ENCODE peak calls at places on chromosomes 11 and 22, in ten cellular contexts. One of them, this sample, is unnamed.

GRCh38 chr11:9717719-9718118 is 53.8 kb downstream of the SWAP70 start:
- DNase-seq in cardiac muscle cell: no peak
- DNase-seq in PC-3: peak
- DNase-seq in SJSA1: no peak
- DNase-seq in left ventricle myocardium inferior: no peak
- DNase-seq in body of pancreas: no peak
- DNase-seq in adrenal gland: peak
- DNase-seq in K562: no peak
- DNase-seq in lower lobe of right lung: no peak
- DNase-seq in lung: no peak
- DNase-seq in this sample: no peak

GRCh38 chr22:41576877-41577276 is 12.8 kb downstream of the PMM1 start:
- DNase-seq in cardiac muscle cell: peak
- DNase-seq in PC-3: peak
- DNase-seq in SJSA1: peak
- DNase-seq in left ventricle myocardium inferior: peak
- DNase-seq in body of pancreas: peak
- DNase-seq in adrenal gland: peak
- DNase-seq in K562: peak
- DNase-seq in lower lobe of right lung: no peak
- DNase-seq in lung: no peak
- DNase-seq in this sample: peak

GRCh38 chr11:118789501-118790356 is 1.2 kb downstream of the DDX6 start:
- DNase-seq in cardiac muscle cell: peak
- DNase-seq in PC-3: peak
- DNase-seq in SJSA1: peak
- DNase-seq in left ventricle myocardium inferior: no peak
- DNase-seq in body of pancreas: no peak
- DNase-seq in adrenal gland: no peak
- DNase-seq in K562: peak
- DNase-seq in lower lobe of right lung: no peak
- DNase-seq in lung: no peak
- DNase-seq in this sample: peak

GRCh38 chr11:63747006-63747405 is 21.6 kb downstream of the ZFTA start:
- DNase-seq in cardiac muscle cell: no peak
- DNase-seq in PC-3: no peak
- DNase-seq in SJSA1: no peak
- DNase-seq in left ventricle myocardium inferior: no peak
- DNase-seq in body of pancreas: no peak
- DNase-seq in adrenal gland: no peak
- DNase-seq in K562: peak
- DNase-seq in lower lobe of right lung: no peak
- DNase-seq in lung: no peak
- DNase-seq in this sample: no peak

GRCh38 chr11:96961931-96962330 is 572.1 kb downstream of the JRKL start:
- DNase-seq in cardiac muscle cell: no peak
- DNase-seq in PC-3: no peak
- DNase-seq in SJSA1: no peak
- DNase-seq in left ventricle myocardium inferior: no peak
- DNase-seq in body of pancreas: no peak
- DNase-seq in adrenal gland: no peak
- DNase-seq in K562: no peak
- DNase-seq in lower lobe of right lung: no peak
- DNase-seq in lung: no peak
- DNase-seq in this sample: no peak

GRCh38 chr11:93073026-93073425 is 103.6 kb downstream of the MTNR1B start:
- DNase-seq in cardiac muscle cell: no peak
- DNase-seq in PC-3: peak
- DNase-seq in SJSA1: no peak
- DNase-seq in left ventricle myocardium inferior: no peak
- DNase-seq in body of pancreas: no peak
- DNase-seq in adrenal gland: no peak
- DNase-seq in K562: no peak
- DNase-seq in lower lobe of right lung: no peak
- DNase-seq in lung: no peak
- DNase-seq in this sample: no peak

GRCh38 chr22:19742160-19743066 is 18.2 kb upstream of the TBX1 start:
- DNase-seq in cardiac muscle cell: no peak
- DNase-seq in PC-3: no peak
- DNase-seq in SJSA1: no peak
- DNase-seq in left ventricle myocardium inferior: no peak
- DNase-seq in body of pancreas: no peak
- DNase-seq in adrenal gland: no peak
- DNase-seq in K562: no peak
- DNase-seq in lower lobe of right lung: no peak
- DNase-seq in lung: no peak
- DNase-seq in this sample: no peak

GRCh38 chr11:132402056-132402684 is 1031.8 kb downstream of the NTM start:
- DNase-seq in cardiac muscle cell: peak
- DNase-seq in PC-3: peak
- DNase-seq in SJSA1: no peak
- DNase-seq in left ventricle myocardium inferior: peak
- DNase-seq in body of pancreas: peak
- DNase-seq in adrenal gland: peak
- DNase-seq in K562: peak
- DNase-seq in lower lobe of right lung: no peak
- DNase-seq in lung: no peak
- DNase-seq in this sample: peak

GRCh38 chr11:29135504-29135903 is 881.3 kb downstream of the KCNA4 start:
- DNase-seq in cardiac muscle cell: no peak
- DNase-seq in PC-3: no peak
- DNase-seq in SJSA1: no peak
- DNase-seq in left ventricle myocardium inferior: no peak
- DNase-seq in body of pancreas: no peak
- DNase-seq in adrenal gland: no peak
- DNase-seq in K562: no peak
- DNase-seq in lower lobe of right lung: no peak
- DNase-seq in lung: no peak
- DNase-seq in this sample: no peak

GRCh38 chr11:876550-876949 is 33.9 kb downstream of the TSPAN4 start:
- DNase-seq in cardiac muscle cell: no peak
- DNase-seq in PC-3: no peak
- DNase-seq in SJSA1: no peak
- DNase-seq in left ventricle myocardium inferior: peak
- DNase-seq in body of pancreas: peak
- DNase-seq in adrenal gland: peak
- DNase-seq in K562: no peak
- DNase-seq in lower lobe of right lung: no peak
- DNase-seq in lung: no peak
- DNase-seq in this sample: no peak

GRCh38 chr11:118623291-118623655 is 15.9 kb downstream of the PHLDB1 start:
- DNase-seq in cardiac muscle cell: peak
- DNase-seq in PC-3: peak
- DNase-seq in SJSA1: peak
- DNase-seq in left ventricle myocardium inferior: no peak
- DNase-seq in body of pancreas: no peak
- DNase-seq in adrenal gland: no peak
- DNase-seq in K562: no peak
- DNase-seq in lower lobe of right lung: peak
- DNase-seq in lung: no peak
- DNase-seq in this sample: peak

GRCh38 chr11:128579790-128580504 is 7.4 kb downstream of the ETS1 start:
- DNase-seq in cardiac muscle cell: no peak
- DNase-seq in PC-3: peak
- DNase-seq in SJSA1: no peak
- DNase-seq in left ventricle myocardium inferior: no peak
- DNase-seq in body of pancreas: no peak
- DNase-seq in adrenal gland: no peak
- DNase-seq in K562: no peak
- DNase-seq in lower lobe of right lung: no peak
- DNase-seq in lung: no peak
- DNase-seq in this sample: no peak

GRCh38 chr22:16819249-16819648 is 6.0 kb downstream of the XKR3 start:
- DNase-seq in cardiac muscle cell: no peak
- DNase-seq in PC-3: no peak
- DNase-seq in SJSA1: no peak
- DNase-seq in left ventricle myocardium inferior: no peak
- DNase-seq in body of pancreas: no peak
- DNase-seq in adrenal gland: no peak
- DNase-seq in K562: no peak
- DNase-seq in lower lobe of right lung: no peak
- DNase-seq in lung: no peak
- DNase-seq in this sample: no peak

DNA sequence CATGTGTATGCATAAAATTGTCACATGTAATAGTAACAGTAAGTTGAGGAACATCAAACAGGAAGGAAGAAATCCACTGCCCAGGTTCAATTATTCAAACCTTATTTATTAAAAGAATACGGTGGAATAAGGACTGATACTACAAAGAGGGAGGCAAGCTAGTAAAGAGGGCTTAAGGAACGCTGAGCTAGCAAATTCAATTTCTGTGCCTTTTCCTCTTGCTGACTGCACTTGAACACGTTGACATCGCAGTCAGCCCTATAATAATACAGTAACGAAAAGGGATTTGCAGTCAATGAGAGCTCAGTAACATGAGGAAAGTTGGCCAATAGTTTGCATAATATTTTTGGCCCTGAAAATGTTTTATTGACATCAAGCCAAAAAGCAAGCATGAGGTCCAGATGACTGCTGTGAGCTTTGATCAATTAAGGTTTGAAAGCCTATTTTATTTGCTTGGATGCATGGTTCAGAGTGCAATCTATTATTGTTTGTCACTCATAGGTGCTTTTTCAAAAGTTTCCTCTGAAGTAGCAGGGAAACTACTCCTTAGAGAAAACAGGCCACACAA is 861.8 kb downstream of the LRRC4C start:
- DNase-seq in cardiac muscle cell: no peak
- DNase-seq in PC-3: no peak
- DNase-seq in SJSA1: no peak
- DNase-seq in left ventricle myocardium inferior: no peak
- DNase-seq in body of pancreas: no peak
- DNase-seq in adrenal gland: no peak
- DNase-seq in K562: no peak
- DNase-seq in lower lobe of right lung: no peak
- DNase-seq in lung: no peak
- DNase-seq in this sample: no peak
- H3K4me3 ChIP-seq in cardiac muscle cell: no peak
- H3K4me3 ChIP-seq in PC-3: no peak
- H3K4me3 ChIP-seq in SJSA1: no peak
- H3K4me3 ChIP-seq in left ventricle myocardium inferior: no peak
- H3K4me3 ChIP-seq in body of pancreas: no peak
- H3K4me3 ChIP-seq in adrenal gland: no peak
- H3K4me3 ChIP-seq in K562: no peak
- H3K4me3 ChIP-seq in lower lobe of right lung: no peak
- H3K4me3 ChIP-seq in lung: no peak
- H3K4me3 ChIP-seq in this sample: no peak

GRCh38 chr11:2777871-2778629 is 78.3 kb upstream of the KCNQ1OT1 start:
- DNase-seq in cardiac muscle cell: no peak
- DNase-seq in PC-3: no peak
- DNase-seq in SJSA1: no peak
- DNase-seq in left ventricle myocardium inferior: peak
- DNase-seq in body of pancreas: no peak
- DNase-seq in adrenal gland: no peak
- DNase-seq in K562: peak
- DNase-seq in lower lobe of right lung: peak
- DNase-seq in lung: peak
- DNase-seq in this sample: no peak

GRCh38 chr11:2777396-2777795 is 77.6 kb upstream of the KCNQ1OT1 start:
- DNase-seq in cardiac muscle cell: peak
- DNase-seq in PC-3: peak
- DNase-seq in SJSA1: no peak
- DNase-seq in left ventricle myocardium inferior: peak
- DNase-seq in body of pancreas: peak
- DNase-seq in adrenal gland: peak
- DNase-seq in K562: no peak
- DNase-seq in lower lobe of right lung: peak
- DNase-seq in lung: peak
- DNase-seq in this sample: no peak

GRCh38 chr11:2775626-2776350 is 76.0 kb upstream of the KCNQ1OT1 start:
- DNase-seq in cardiac muscle cell: no peak
- DNase-seq in PC-3: no peak
- DNase-seq in SJSA1: no peak
- DNase-seq in left ventricle myocardium inferior: no peak
- DNase-seq in body of pancreas: no peak
- DNase-seq in adrenal gland: no peak
- DNase-seq in K562: no peak
- DNase-seq in lower lobe of right lung: peak
- DNase-seq in lung: peak
- DNase-seq in this sample: no peak

GRCh38 chr11:2775083-2775625 is 75.4 kb upstream of the KCNQ1OT1 start:
- DNase-seq in cardiac muscle cell: no peak
- DNase-seq in PC-3: no peak
- DNase-seq in SJSA1: no peak
- DNase-seq in left ventricle myocardium inferior: no peak
- DNase-seq in body of pancreas: no peak
- DNase-seq in adrenal gland: no peak
- DNase-seq in K562: no peak
- DNase-seq in lower lobe of right lung: peak
- DNase-seq in lung: peak
- DNase-seq in this sample: no peak

GRCh38 chr11:2776351-2777061 is 76.7 kb upstream of the KCNQ1OT1 start:
- DNase-seq in cardiac muscle cell: no peak
- DNase-seq in PC-3: no peak
- DNase-seq in SJSA1: no peak
- DNase-seq in left ventricle myocardium inferior: no peak
- DNase-seq in body of pancreas: no peak
- DNase-seq in adrenal gland: no peak
- DNase-seq in K562: no peak
- DNase-seq in lower lobe of right lung: peak
- DNase-seq in lung: peak
- DNase-seq in this sample: no peak
- H3K27ac ChIP-seq in cardiac muscle cell: peak
- H3K27ac ChIP-seq in PC-3: no peak
- H3K27ac ChIP-seq in SJSA1: no peak
- H3K27ac ChIP-seq in left ventricle myocardium inferior: no peak
- H3K27ac ChIP-seq in body of pancreas: peak
- H3K27ac ChIP-seq in adrenal gland: peak
- H3K27ac ChIP-seq in K562: no peak
- H3K27ac ChIP-seq in lower lobe of right lung: no peak
- H3K27ac ChIP-seq in lung: no peak
- H3K27ac ChIP-seq in this sample: no peak

GRCh38 chr11:86210898-86211297 is 33.7 kb upstream of the EED start:
- DNase-seq in cardiac muscle cell: no peak
- DNase-seq in PC-3: no peak
- DNase-seq in SJSA1: no peak
- DNase-seq in left ventricle myocardium inferior: no peak
- DNase-seq in body of pancreas: no peak
- DNase-seq in adrenal gland: no peak
- DNase-seq in K562: no peak
- DNase-seq in lower lobe of right lung: no peak
- DNase-seq in lung: no peak
- DNase-seq in this sample: no peak
- H3K4me3 ChIP-seq in cardiac muscle cell: no peak
- H3K4me3 ChIP-seq in PC-3: no peak
- H3K4me3 ChIP-seq in SJSA1: no peak
- H3K4me3 ChIP-seq in left ventricle myocardium inferior: no peak
- H3K4me3 ChIP-seq in body of pancreas: no peak
- H3K4me3 ChIP-seq in adrenal gland: no peak
- H3K4me3 ChIP-seq in K562: no peak
- H3K4me3 ChIP-seq in lower lobe of right lung: no peak
- H3K4me3 ChIP-seq in lung: no peak
- H3K4me3 ChIP-seq in this sample: no peak

DNA sequence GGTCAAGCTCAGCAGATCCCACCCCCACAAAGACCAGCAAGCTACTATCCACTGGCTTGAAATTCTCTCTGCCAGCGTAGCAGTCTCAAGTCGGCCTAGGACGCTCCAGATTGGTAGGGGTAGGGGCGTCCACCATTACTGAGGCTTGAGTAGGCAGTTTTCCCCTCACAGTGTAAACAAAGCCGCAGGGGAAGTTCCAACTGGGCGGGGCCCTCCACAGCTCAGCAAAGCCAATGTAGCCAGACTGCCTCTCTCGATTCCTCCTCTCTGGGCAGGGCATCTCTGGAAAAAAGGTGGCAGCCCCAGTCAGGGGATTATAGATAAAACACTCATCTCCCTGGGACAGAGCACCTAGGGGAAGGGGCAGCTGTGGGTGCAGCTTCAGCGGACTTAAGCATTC is 1064.9 kb upstream of the TENM4 start:
- DNase-seq in cardiac muscle cell: no peak
- DNase-seq in PC-3: peak
- DNase-seq in SJSA1: no peak
- DNase-seq in left ventricle myocardium inferior: no peak
- DNase-seq in body of pancreas: no peak
- DNase-seq in adrenal gland: no peak
- DNase-seq in K562: no peak
- DNase-seq in lower lobe of right lung: no peak
- DNase-seq in lung: no peak
- DNase-seq in this sample: no peak
- H3K27ac ChIP-seq in cardiac muscle cell: no peak
- H3K27ac ChIP-seq in PC-3: no peak
- H3K27ac ChIP-seq in SJSA1: no peak
- H3K27ac ChIP-seq in left ventricle myocardium inferior: no peak
- H3K27ac ChIP-seq in body of pancreas: no peak
- H3K27ac ChIP-seq in adrenal gland: no peak
- H3K27ac ChIP-seq in K562: no peak
- H3K27ac ChIP-seq in lower lobe of right lung: no peak
- H3K27ac ChIP-seq in lung: no peak
- H3K27ac ChIP-seq in this sample: no peak

This sample was measured in SJCRH30.